ENCODE peak calls at places on chromosomes 12 and 14, in ten cellular contexts. L, K, U, P, T, C, F, V, M and R are unnamed samples.

GRCh38 chr12:27969901-27970390 is 2.6 kb downstream of the PTHLH start:
- DNase-seq in L (peak; percentile 84), T (no peak), M (peak; percentile 53), U (no peak), V (no peak), P (peak; percentile 58), F (no peak), K (peak; percentile 48), C (peak; percentile 49), R (peak; percentile 42)

GRCh38 chr14:61475316-61475715 is 153.9 kb downstream of the PRKCH start:
- DNase-seq in L (no peak), M (peak; percentile 84), F (no peak), V (peak; percentile 65), U (peak; percentile 75), T (peak; percentile 33), K (peak; percentile 73), P (no peak), C (peak; percentile 33), R (peak; percentile 58)

GRCh38 chr12:96233941-96234461 is 39.8 kb downstream of the ELK3 start:
- DNase-seq in C (no peak), P (peak; percentile 96), L (no peak), T (no peak), M (peak; percentile 95), K (no peak), V (no peak), U (no peak), F (no peak), R (peak; percentile 73)

GRCh38 chr12:49671051-49671765 is 36.0 kb downstream of the FMNL3 start:
- DNase-seq in C (no peak), L (no peak), V (no peak), M (no peak), F (peak; percentile 53), T (no peak), K (no peak), U (no peak), P (no peak), R (no peak)

GRCh38 chr14:28542040-28542439 is 224.5 kb upstream of the FOXG1 start:
- DNase-seq in M (no peak), L (no peak), C (no peak), V (no peak), U (no peak), T (no peak), K (no peak), F (no peak), P (no peak), R (no peak)

GRCh38 chr14:68789798-68790655 is 2.8 kb downstream of the ZFP36L1 start:
- DNase-seq in K (no peak), T (no peak), P (peak; percentile 49), M (no peak), V (no peak), F (no peak), U (no peak), L (no peak), C (no peak), R (no peak)

GRCh38 chr12:14884458-14884878 is 1.2 kb downstream of the MGP start:
- DNase-seq in V (peak; percentile 60), P (peak; percentile 82), M (peak; percentile 72), L (no peak), U (no peak), C (no peak), T (no peak), F (peak; percentile 54), K (peak; percentile 88), R (peak; percentile 91)

GRCh38 chr12:2891240-2892053 is 756 bp downstream of the TULP3 start:
- DNase-seq in V (no peak), P (peak; percentile 62), U (no peak), K (peak; percentile 35), T (peak; percentile 39), F (peak; percentile 27), L (peak; percentile 76), M (peak; percentile 61), C (no peak), R (peak; percentile 10)

GRCh38 chr14:80477388-80478160 is 266.3 kb upstream of the DIO2 start:
- DNase-seq in U (no peak), C (no peak), V (no peak), F (no peak), M (peak; percentile 71), L (no peak), T (no peak), P (no peak), K (no peak), R (no peak)